ENCODE peak calls at places on chromosome 5, in eight cellular contexts. I, T, J, X, Q, R, W and Z are unnamed samples.
A peak's percentile ranks its signal among the peaks of the same experiment; 100 is the strongest.

GRCh38 chr5:130400091-130400490 is 495.8 kb downstream of the CHSY3 start:
- DNase-seq in J (no peak), X (no peak), I (no peak), T (no peak), W (no peak), R (peak; percentile 74), Q (no peak), Z (peak; percentile 22)

GRCh38 chr5:132591140-132591539 is 34.4 kb downstream of the RAD50 start:
- DNase-seq in J (no peak), R (no peak), I (no peak), Q (no peak), X (no peak), T (no peak), W (no peak), Z (no peak)

GRCh38 chr5:53481354-53481886 is 991 bp downstream of the FST start:
- DNase-seq in W (no peak), X (no peak), T (no peak), J (no peak), Q (no peak), I (no peak), R (no peak), Z (no peak)

GRCh38 chr5:145778144-145778900 is 56.8 kb downstream of the PRELID2 start:
- DNase-seq in R (no peak), J (no peak), T (no peak), X (no peak), W (no peak), I (no peak), Q (no peak), Z (peak; percentile 6)

GRCh38 chr5:95327211-95327610 is 42.3 kb upstream of the MCTP1 start:
- DNase-seq in T (no peak), X (no peak), I (no peak), R (no peak), J (no peak), W (no peak), Q (no peak), Z (no peak)

GRCh38 chr5:123089572-123089970 is 530 bp downstream of the PRDM6 start:
- DNase-seq in J (no peak), X (peak; percentile 79), Q (no peak), I (no peak), R (peak; percentile 20), W (no peak), T (no peak), Z (peak; percentile 65)

GRCh38 chr5:113047733-113048652 is 71.4 kb downstream of the DCP2 start:
- DNase-seq in I (no peak), R (no peak), Q (no peak), T (no peak), W (no peak), X (no peak), J (no peak), Z (no peak)

GRCh38 chr5:57627661-57628060 is 145.1 kb upstream of the ACTBL2 start:
- DNase-seq in W (no peak), J (no peak), Q (no peak), X (no peak), R (no peak), T (no peak), I (no peak), Z (no peak)

GRCh38 chr5:110853267-110853666 is 114.5 kb downstream of the SLC25A46 start:
- DNase-seq in I (no peak), Q (no peak), T (no peak), W (no peak), J (no peak), R (peak; percentile 14), X (no peak), Z (no peak)

GRCh38 chr5:29796018-29796417 is 1397.5 kb upstream of the CDH6 start:
- DNase-seq in Q (no peak), I (no peak), R (no peak), T (no peak), W (no peak), X (no peak), J (no peak), Z (peak; percentile 3)

GRCh38 chr5:127030259-127031146 is at the start of gene MARCHF3:
- DNase-seq in W (peak; percentile 97), R (peak; percentile 92), I (peak; percentile 99), J (peak; percentile 94), X (peak; percentile 97), T (peak; percentile 96), Q (peak; percentile 94), Z (peak; percentile 98)

GRCh38 chr5:34555699-34556513 is 100.2 kb upstream of the RAI14 start:
- DNase-seq in T (no peak), Q (no peak), I (no peak), W (no peak), X (no peak), R (no peak), J (no peak), Z (no peak)

GRCh38 chr5:159779481-159779880 is 136.8 kb upstream of the ADRA1B start:
- DNase-seq in R (no peak), I (no peak), X (no peak), J (no peak), T (no peak), Q (no peak), W (no peak), Z (no peak)

GRCh38 chr5:160312960-160313734 is 783 bp upstream of the CCNJL start:
- DNase-seq in R (no peak), W (no peak), J (no peak), T (no peak), Q (no peak), X (no peak), I (no peak), Z (no peak)

GRCh38 chr5:6163913-6164312 is 214.4 kb downstream of the MED10 start:
- DNase-seq in I (no peak), R (no peak), Q (no peak), X (no peak), T (no peak), W (no peak), J (no peak), Z (no peak)

GRCh38 chr5:90548069-90548593 is 10.5 kb upstream of the ADGRV1 start:
- DNase-seq in Q (no peak), T (peak; percentile 61), R (peak; percentile 14), I (no peak), W (peak; percentile 74), J (peak; percentile 75), X (no peak), Z (no peak)

GRCh38 chr5:52987711-52988329 is 1.3 kb upstream of the ITGA2 start:
- DNase-seq in Q (no peak), R (peak; percentile 43), T (no peak), I (no peak), W (no peak), J (peak; percentile 67), X (no peak), Z (peak; percentile 24)

GRCh38 chr5:157564149-157564711 is 11.3 kb downstream of the ADAM19 start:
- DNase-seq in T (no peak), I (no peak), R (no peak), J (no peak), Q (no peak), X (no peak), W (no peak), Z (no peak)

GRCh38 chr5:16542275-16542674 is 74.5 kb downstream of the RETREG1 start:
- DNase-seq in W (no peak), T (no peak), X (no peak), Q (no peak), R (no peak), J (no peak), I (no peak), Z (no peak)

GRCh38 chr5:162174358-162174757 is 106.8 kb downstream of the GABRG2 start:
- DNase-seq in T (no peak), W (no peak), Q (no peak), R (no peak), J (no peak), I (no peak), X (no peak), Z (no peak)

GRCh38 chr5:37111426-37112382 is 137.5 kb downstream of the CPLANE1 start:
- DNase-seq in I (peak; percentile 52), Q (peak; percentile 45), W (no peak), J (no peak), R (no peak), T (no peak), X (no peak), Z (no peak)

GRCh38 chr5:31270396-31270795 is 76.9 kb downstream of the CDH6 start:
- DNase-seq in R (no peak), X (no peak), Q (no peak), I (no peak), T (no peak), J (no peak), W (no peak), Z (no peak)

GRCh38 chr5:124583469-124584350 is 162.7 kb downstream of the ZNF608 start:
- DNase-seq in W (peak; percentile 14), I (peak; percentile 73), Q (no peak), R (peak; percentile 86), X (no peak), T (no peak), J (no peak), Z (peak; percentile 20)

GRCh38 chr5:55927861-55928655 is 66.7 kb downstream of the IL6ST start:
- DNase-seq in W (no peak), X (no peak), I (no peak), T (no peak), Q (no peak), J (peak; percentile 79), R (no peak), Z (no peak)

GRCh38 chr5:138610468-138611294 is 35.5 kb upstream of the HSPA9 start:
- DNase-seq in I (no peak), R (no peak), J (no peak), W (no peak), T (no peak), X (peak; percentile 65), Q (no peak), Z (no peak)
- H3K4me3 ChIP-seq in I (no peak overlapping the region), R (peak overlapping the region; percentile 55), J (no peak overlapping the region), W (peak overlapping the region; percentile 11), T (peak overlapping the region; percentile 23), X (peak overlapping the region; percentile 29), Q (no peak overlapping the region), Z (no peak overlapping the region)

DNA sequence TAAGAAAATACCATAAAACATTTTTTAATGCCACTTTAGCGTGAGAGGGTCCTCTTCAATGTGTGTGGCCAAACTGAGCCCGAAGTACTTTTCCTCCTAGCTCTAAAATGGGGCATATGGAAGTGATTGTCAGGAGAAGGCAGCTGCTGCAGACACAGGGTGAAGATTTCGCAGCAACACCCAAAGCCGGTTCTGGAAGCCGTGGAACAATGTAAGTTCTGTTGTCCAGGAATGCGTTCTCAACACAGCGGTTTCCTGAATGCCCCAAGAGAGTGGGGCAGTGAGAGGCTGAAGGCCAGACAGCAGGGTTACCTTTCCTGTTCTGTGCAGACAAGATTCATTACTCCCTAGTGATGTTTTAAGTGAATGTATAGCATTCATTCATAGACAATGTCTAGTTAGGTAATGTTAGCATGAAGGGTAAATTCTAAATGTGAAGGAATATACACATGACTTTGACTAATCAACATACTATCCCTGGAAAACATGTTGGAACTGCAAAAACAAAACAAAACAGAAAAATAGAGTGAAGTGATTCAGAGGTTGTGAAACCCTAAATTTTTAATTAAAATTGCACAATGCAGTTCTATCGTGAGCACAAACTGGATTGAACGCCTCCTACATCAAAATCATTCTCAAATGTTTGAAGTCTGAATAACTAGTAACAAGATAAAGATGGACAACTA is 197.0 kb upstream of the SEMA6A start:
- DNase-seq in J (no peak), W (no peak), I (no peak), T (no peak), R (no peak), Q (no peak), X (no peak), Z (no peak)
- H3K27me3 ChIP-seq in J (no peaks in the 10 kb centered on the region), W (no peaks in the 10 kb centered on the region), I (no peaks in the 10 kb centered on the region), T (no peaks in the 10 kb centered on the region), R (no peaks in the 10 kb centered on the region), Q (no peaks in the 10 kb centered on the region), X (no peaks in the 10 kb centered on the region), Z (peaks cover 5% of the 10 kb centered on the region)

GRCh38 chr5:74765201-74765600 is 1.7 kb downstream of the GFM2 start:
- DNase-seq in R (no peak), T (no peak), J (no peak), I (no peak), W (no peak), X (no peak), Q (no peak), Z (no peak)
- H3K4me3 ChIP-seq in R (no peak overlapping the region), T (peak overlapping the region; percentile 97), J (no peak overlapping the region), I (no peak overlapping the region), W (no peak overlapping the region), X (no peak overlapping the region), Q (no peak overlapping the region), Z (peak overlapping the region; percentile 99)

GRCh38 chr5:170700503-170700902 is 83.0 kb upstream of the GABRP start:
- DNase-seq in Q (no peak), I (no peak), J (no peak), R (no peak), X (no peak), W (no peak), T (no peak), Z (no peak)
- H3K27me3 ChIP-seq in Q (no peaks in the 10 kb centered on the region), I (peaks cover 1% of the 10 kb centered on the region), J (no peaks in the 10 kb centered on the region), R (no peaks in the 10 kb centered on the region), X (no peaks in the 10 kb centered on the region), W (peaks cover 10% of the 10 kb centered on the region), T (peaks cover 57% of the 10 kb centered on the region), Z (peaks cover 80% of the 10 kb centered on the region)